ENCODE peak calls at places on chromosomes 2 and 18, in four cellular contexts. One of them, this sample, is unnamed.
A peak's percentile ranks its signal among the peaks of the same experiment; 100 is the strongest.

GRCh38 chr2:30923575-30923974 is 116.3 kb upstream of the CAPN13 start:
- DNase-seq in left lung: no peak
- DNase-seq in effector memory CD4-positive, alpha-beta T cell: no peak
- DNase-seq in Karpas-422: no peak
- DNase-seq in this sample: no peak

GRCh38 chr2:209062210-209062609 is 361.6 kb upstream of the MAP2 start:
- DNase-seq in left lung: no peak
- DNase-seq in Karpas-422: no peak
- DNase-seq in effector memory CD4-positive, alpha-beta T cell: no peak
- DNase-seq in this sample: no peak

GRCh38 chr2:158965731-158966130 is 2.7 kb upstream of the TANC1 start:
- DNase-seq in left lung: no peak
- DNase-seq in effector memory CD4-positive, alpha-beta T cell: no peak
- DNase-seq in Karpas-422: no peak
- DNase-seq in this sample: no peak

GRCh38 chr2:42338567-42339190 is 22.3 kb downstream of the COX7A2L start:
- DNase-seq in left lung: no peak
- DNase-seq in effector memory CD4-positive, alpha-beta T cell: no peak
- DNase-seq in Karpas-422: no peak
- DNase-seq in this sample: no peak

GRCh38 chr2:44242929-44243328 is 32.4 kb upstream of the SLC3A1 start:
- DNase-seq in left lung: no peak
- DNase-seq in Karpas-422: no peak
- DNase-seq in effector memory CD4-positive, alpha-beta T cell: no peak
- DNase-seq in this sample: no peak

GRCh38 chr2:180985771-180986395 is 5.5 kb downstream of the UBE2E3 start:
- DNase-seq in effector memory CD4-positive, alpha-beta T cell: no peak
- DNase-seq in Karpas-422: no peak
- DNase-seq in left lung: no peak
- DNase-seq in this sample: no peak

GRCh38 chr2:222819722-222820333 is 41.0 kb upstream of the ACSL3 start:
- DNase-seq in effector memory CD4-positive, alpha-beta T cell: no peak
- DNase-seq in Karpas-422: no peak
- DNase-seq in left lung: no peak
- DNase-seq in this sample: no peak

GRCh38 chr2:188278388-188279092 is 13.1 kb upstream of the GULP1 start:
- DNase-seq in effector memory CD4-positive, alpha-beta T cell: no peak
- DNase-seq in left lung: no peak
- DNase-seq in Karpas-422: no peak
- DNase-seq in this sample: no peak

GRCh38 chr2:38751847-38752410 is 768 bp upstream of the SRSF7 start:
- DNase-seq in left lung: no peak
- DNase-seq in Karpas-422: peak; percentile 62
- DNase-seq in effector memory CD4-positive, alpha-beta T cell: no peak
- DNase-seq in this sample: no peak

GRCh38 chr2:230974096-230974913 is 21.6 kb upstream of the SPATA3 start:
- DNase-seq in effector memory CD4-positive, alpha-beta T cell: peak; percentile 70
- DNase-seq in Karpas-422: peak; percentile 58
- DNase-seq in left lung: no peak
- DNase-seq in this sample: no peak

GRCh38 chr2:173881466-173881865 is 83.7 kb downstream of the SP3 start:
- DNase-seq in effector memory CD4-positive, alpha-beta T cell: no peak
- DNase-seq in Karpas-422: peak; percentile 89
- DNase-seq in left lung: no peak
- DNase-seq in this sample: no peak

DNA sequence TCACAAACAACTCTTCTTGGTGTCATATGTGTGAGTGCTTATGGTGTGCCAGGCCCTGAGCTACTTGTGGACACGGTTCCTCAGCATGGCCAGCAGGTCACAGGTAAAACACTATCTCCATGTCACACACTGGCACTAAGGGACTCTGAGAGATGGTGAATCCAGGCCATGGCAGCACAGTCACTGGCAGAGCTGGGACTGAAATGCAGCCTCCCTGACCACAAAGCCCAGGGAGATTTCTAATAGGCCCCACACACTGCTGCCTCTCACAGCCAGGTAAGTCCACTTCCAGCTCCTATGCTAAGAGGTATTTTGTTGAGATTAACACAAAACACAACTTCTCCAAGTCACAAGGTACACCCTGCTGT is 92.0 kb downstream of the ACTR2 start:
- DNase-seq in Karpas-422: no peak
- DNase-seq in effector memory CD4-positive, alpha-beta T cell: no peak
- DNase-seq in left lung: no peak
- DNase-seq in this sample: peak; percentile 47
- H3K4me1 ChIP-seq in Karpas-422: peaks cover 24% of the 10 kb centered on the region
- H3K4me1 ChIP-seq in effector memory CD4-positive, alpha-beta T cell: peaks cover 5% of the 10 kb centered on the region
- H3K4me1 ChIP-seq in left lung: no peaks in the 10 kb centered on the region
- H3K4me1 ChIP-seq in this sample: peaks cover 16% of the 10 kb centered on the region

DNA sequence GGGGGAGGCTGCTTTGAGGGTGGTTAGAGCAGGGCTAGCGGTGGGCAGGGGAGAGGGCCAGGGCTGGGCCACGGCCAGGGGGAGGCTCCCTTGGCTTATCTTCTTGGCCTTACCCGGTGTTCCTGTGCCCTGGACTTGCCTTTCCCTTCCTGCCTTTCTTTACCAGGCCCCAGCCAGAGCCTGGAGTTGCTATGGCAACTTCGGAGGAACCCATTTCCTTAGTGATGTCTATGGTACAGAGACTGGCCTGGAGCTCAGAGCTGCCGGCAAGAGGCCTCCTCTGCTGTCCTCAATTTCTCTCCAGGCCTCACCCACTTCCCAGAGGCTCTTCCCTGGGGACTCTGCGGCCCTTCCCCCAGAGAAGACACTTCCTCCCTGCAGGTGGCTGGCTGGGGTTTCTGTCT is 11.5 kb downstream of the SPEG start:
- DNase-seq in Karpas-422: peak; percentile 46
- DNase-seq in left lung: no peak
- DNase-seq in effector memory CD4-positive, alpha-beta T cell: no peak
- DNase-seq in this sample: peak; percentile 58
- H3K4me1 ChIP-seq in Karpas-422: peaks cover 7% of the 10 kb centered on the region
- H3K4me1 ChIP-seq in left lung: peaks cover 10% of the 10 kb centered on the region
- H3K4me1 ChIP-seq in effector memory CD4-positive, alpha-beta T cell: peaks cover 8% of the 10 kb centered on the region
- H3K4me1 ChIP-seq in this sample: peaks cover 78% of the 10 kb centered on the region

GRCh38 chr2:60347781-60348180 is 205.7 kb downstream of the BCL11A start:
- DNase-seq in effector memory CD4-positive, alpha-beta T cell: no peak
- DNase-seq in left lung: no peak
- DNase-seq in Karpas-422: no peak
- DNase-seq in this sample: no peak
- H3K4me1 ChIP-seq in effector memory CD4-positive, alpha-beta T cell: no peaks in the 10 kb centered on the region
- H3K4me1 ChIP-seq in left lung: no peaks in the 10 kb centered on the region
- H3K4me1 ChIP-seq in Karpas-422: peaks cover 32% of the 10 kb centered on the region
- H3K4me1 ChIP-seq in this sample: no peaks in the 10 kb centered on the region

GRCh38 chr2:85697096-85697495 is 2.9 kb downstream of the GNLY start:
- DNase-seq in left lung: no peak
- DNase-seq in Karpas-422: no peak
- DNase-seq in effector memory CD4-positive, alpha-beta T cell: no peak
- DNase-seq in this sample: no peak

GRCh38 chr2:85695691-85696668 is 1.8 kb downstream of the GNLY start:
- DNase-seq in left lung: no peak
- DNase-seq in effector memory CD4-positive, alpha-beta T cell: no peak
- DNase-seq in Karpas-422: no peak
- DNase-seq in this sample: no peak

GRCh38 chr2:85694052-85695025 is at the start of gene GNLY:
- DNase-seq in left lung: no peak
- DNase-seq in Karpas-422: no peak
- DNase-seq in effector memory CD4-positive, alpha-beta T cell: no peak
- DNase-seq in this sample: no peak

GRCh38 chr2:85697716-85698115 is 3.6 kb downstream of the GNLY start:
- DNase-seq in left lung: no peak
- DNase-seq in Karpas-422: no peak
- DNase-seq in effector memory CD4-positive, alpha-beta T cell: no peak
- DNase-seq in this sample: no peak

GRCh38 chr2:85695121-85695520 is 963 bp downstream of the GNLY start:
- DNase-seq in left lung: no peak
- DNase-seq in Karpas-422: no peak
- DNase-seq in effector memory CD4-positive, alpha-beta T cell: no peak
- DNase-seq in this sample: no peak
- H3K4me1 ChIP-seq in left lung: peaks cover 19% of the 10 kb centered on the region
- H3K4me1 ChIP-seq in Karpas-422: no peaks in the 10 kb centered on the region
- H3K4me1 ChIP-seq in effector memory CD4-positive, alpha-beta T cell: no peaks in the 10 kb centered on the region
- H3K4me1 ChIP-seq in this sample: no peaks in the 10 kb centered on the region

DNA sequence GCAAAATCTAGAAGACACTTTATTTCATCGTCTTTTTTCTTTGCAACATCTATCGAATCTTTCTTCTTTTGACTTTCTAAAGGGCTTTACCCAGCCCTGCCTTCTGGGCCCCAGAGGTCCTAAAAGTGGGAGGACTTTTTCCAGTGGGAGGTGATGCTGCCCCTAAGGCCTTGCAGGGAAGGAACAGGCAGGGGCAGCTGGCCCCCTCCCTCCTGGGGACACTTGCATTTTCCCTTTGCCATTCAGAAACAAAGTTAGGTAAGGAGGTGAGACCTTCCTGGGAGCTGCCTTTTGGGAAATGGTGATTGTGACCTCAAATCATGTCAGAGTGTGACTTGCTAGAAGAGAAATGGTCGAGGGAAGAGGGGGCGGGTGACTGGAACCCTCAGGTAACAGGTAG is 132.7 kb downstream of the GLI2 start:
- DNase-seq in Karpas-422: no peak
- DNase-seq in effector memory CD4-positive, alpha-beta T cell: no peak
- DNase-seq in left lung: peak; percentile 5
- DNase-seq in this sample: no peak
- H3K4me1 ChIP-seq in Karpas-422: no peaks in the 10 kb centered on the region
- H3K4me1 ChIP-seq in effector memory CD4-positive, alpha-beta T cell: no peaks in the 10 kb centered on the region
- H3K4me1 ChIP-seq in left lung: peaks cover 8% of the 10 kb centered on the region
- H3K4me1 ChIP-seq in this sample: peaks cover 21% of the 10 kb centered on the region

DNA sequence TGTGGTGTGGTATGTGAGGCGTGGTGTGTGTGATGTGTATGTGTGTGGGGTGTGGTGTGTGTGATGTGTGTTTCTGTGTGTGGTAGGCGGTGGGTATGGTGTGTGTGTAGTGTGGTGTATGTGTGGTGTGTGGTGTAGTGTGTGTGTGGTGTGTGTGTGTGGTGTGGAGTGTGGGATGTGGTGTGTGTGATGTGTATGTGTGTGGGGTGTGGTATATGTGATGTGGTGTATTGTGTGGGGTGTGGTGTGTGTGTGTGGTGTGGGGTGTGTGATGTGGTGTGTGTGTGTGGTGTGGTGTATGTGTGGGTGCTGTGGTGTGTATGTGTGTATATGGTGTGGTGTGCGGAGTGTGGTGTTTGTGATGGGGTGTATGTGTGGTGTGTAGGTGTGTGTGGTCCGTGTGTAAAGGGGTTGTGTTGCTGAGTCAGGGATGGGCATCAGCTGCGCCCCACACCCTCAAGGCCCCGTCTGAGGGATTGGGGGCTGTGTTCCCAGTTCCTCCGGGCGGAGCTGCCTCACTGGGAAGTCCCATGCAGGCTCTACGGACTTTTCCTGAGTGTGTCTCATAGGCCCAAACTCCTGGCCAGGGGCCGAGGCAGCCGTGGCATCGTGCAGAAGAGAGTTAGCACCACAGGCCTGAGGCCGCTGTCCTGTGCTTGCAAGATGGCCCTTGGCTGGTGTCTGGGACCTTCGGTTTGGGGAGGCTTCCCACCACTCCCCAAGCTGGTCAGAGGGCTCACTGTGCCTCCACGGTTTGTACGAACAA is 18.2 kb upstream of the ARL4C start:
- DNase-seq in effector memory CD4-positive, alpha-beta T cell: no peak
- DNase-seq in Karpas-422: no peak
- DNase-seq in left lung: peak; percentile 70
- DNase-seq in this sample: no peak
- H3K4me1 ChIP-seq in effector memory CD4-positive, alpha-beta T cell: no peaks in the 10 kb centered on the region
- H3K4me1 ChIP-seq in Karpas-422: no peaks in the 10 kb centered on the region
- H3K4me1 ChIP-seq in left lung: no peaks in the 10 kb centered on the region
- H3K4me1 ChIP-seq in this sample: no peaks in the 10 kb centered on the region

GRCh38 chr18:3266062-3266608 is 4.2 kb downstream of the MYL12B start:
- DNase-seq in left lung: no peak
- DNase-seq in effector memory CD4-positive, alpha-beta T cell: no peak
- DNase-seq in Karpas-422: no peak
- DNase-seq in this sample: no peak
- H3K4me1 ChIP-seq in left lung: peaks cover 79% of the 10 kb centered on the region
- H3K4me1 ChIP-seq in effector memory CD4-positive, alpha-beta T cell: peaks cover 43% of the 10 kb centered on the region
- H3K4me1 ChIP-seq in Karpas-422: peaks cover 53% of the 10 kb centered on the region
- H3K4me1 ChIP-seq in this sample: peaks cover 41% of the 10 kb centered on the region

GRCh38 chr2:27891820-27892105 is 1.2 kb downstream of the BABAM2 start:
- DNase-seq in left lung: no peak
- DNase-seq in Karpas-422: no peak
- DNase-seq in effector memory CD4-positive, alpha-beta T cell: no peak
- DNase-seq in this sample: no peak
- H3K4me1 ChIP-seq in left lung: peaks cover 47% of the 10 kb centered on the region
- H3K4me1 ChIP-seq in Karpas-422: peaks cover 33% of the 10 kb centered on the region
- H3K4me1 ChIP-seq in effector memory CD4-positive, alpha-beta T cell: peaks cover 19% of the 10 kb centered on the region
- H3K4me1 ChIP-seq in this sample: peaks cover 21% of the 10 kb centered on the region

GRCh38 chr2:239608723-239609122 is 207.9 kb upstream of the HDAC4 start:
- DNase-seq in Karpas-422: no peak
- DNase-seq in left lung: no peak
- DNase-seq in effector memory CD4-positive, alpha-beta T cell: no peak
- DNase-seq in this sample: no peak

GRCh38 chr2:239609162-239609561 is 208.3 kb upstream of the HDAC4 start:
- DNase-seq in effector memory CD4-positive, alpha-beta T cell: no peak
- DNase-seq in left lung: no peak
- DNase-seq in Karpas-422: no peak
- DNase-seq in this sample: no peak

GRCh38 chr2:239611222-239611795 is 210.5 kb upstream of the HDAC4 start:
- DNase-seq in Karpas-422: no peak
- DNase-seq in left lung: no peak
- DNase-seq in effector memory CD4-positive, alpha-beta T cell: no peak
- DNase-seq in this sample: no peak

GRCh38 chr2:239610457-239611221 is 209.8 kb upstream of the HDAC4 start:
- DNase-seq in effector memory CD4-positive, alpha-beta T cell: no peak
- DNase-seq in Karpas-422: no peak
- DNase-seq in left lung: no peak
- DNase-seq in this sample: peak; percentile 35

DNA sequence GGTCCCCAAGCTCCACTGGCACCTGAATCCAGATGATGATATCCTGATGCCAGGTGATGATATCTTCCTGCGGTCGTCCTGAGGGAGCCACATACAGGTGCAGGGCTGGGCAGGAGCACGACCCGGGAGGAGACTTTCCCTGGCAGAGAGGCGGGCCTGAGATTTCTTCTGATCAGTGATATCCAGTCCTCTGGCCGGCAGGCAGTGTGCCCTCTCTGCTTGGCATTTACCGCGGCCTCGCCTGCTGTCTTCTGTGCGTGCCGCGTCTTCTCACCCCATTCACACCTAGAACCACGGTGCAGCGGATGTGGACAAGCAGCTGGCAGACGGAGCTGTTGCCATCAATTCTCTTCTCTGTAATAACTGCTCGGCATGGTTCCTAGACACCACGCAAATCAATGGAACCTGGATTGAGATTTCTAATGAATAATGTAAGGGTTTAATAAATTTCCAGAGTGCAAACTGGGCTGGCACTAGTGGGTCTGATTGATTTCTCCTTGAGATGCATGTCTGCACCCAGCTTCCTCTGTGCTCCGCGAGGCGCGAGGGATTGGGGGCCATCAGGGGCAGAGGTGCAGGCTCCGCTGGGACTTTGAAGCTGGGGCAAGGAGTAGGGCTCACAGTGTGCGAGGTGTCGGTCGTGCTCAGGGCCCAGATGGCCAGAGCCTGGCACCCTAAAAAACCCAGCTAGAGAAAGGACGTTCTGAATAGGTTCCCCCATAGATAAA is 208.9 kb upstream of the HDAC4 start:
- DNase-seq in left lung: no peak
- DNase-seq in effector memory CD4-positive, alpha-beta T cell: no peak
- DNase-seq in Karpas-422: no peak
- DNase-seq in this sample: peak; percentile 59
- H3K4me1 ChIP-seq in left lung: peaks cover 31% of the 10 kb centered on the region
- H3K4me1 ChIP-seq in effector memory CD4-positive, alpha-beta T cell: no peaks in the 10 kb centered on the region
- H3K4me1 ChIP-seq in Karpas-422: no peaks in the 10 kb centered on the region
- H3K4me1 ChIP-seq in this sample: no peaks in the 10 kb centered on the region